ENCODE peak calls at places on chromosomes 5 and 9, in ten cellular contexts. Q is vagina, S is mesendoderm, B is HCT116, X is psoas muscle, V is tibial nerve, I is transverse colon, K is upper lobe of right lung, P is neural progenitor cell, C is cardiac muscle cell. M is an unnamed sample. For H3K4me1, the result is how much of the 10 kb centered on the place peaks cover.

GRCh38 chr9:79020266-79020665 is 551.5 kb upstream of the TLE4 start:
- DNase-seq in S (no peak), P (no peak), C (no peak), I (no peak), Q (no peak), B (no peak), V (no peak), X (no peak), K (no peak), M (no peak)

GRCh38 chr9:124897570-124898460 is 35.9 kb downstream of the ARPC5L start:
- DNase-seq in X (no peak), P (no peak), Q (no peak), I (no peak), B (no peak), V (no peak), C (no peak), S (no peak), K (no peak), M (peak)

GRCh38 chr9:76200315-76200714 is 193.9 kb downstream of the RFK start:
- DNase-seq in I (no peak), X (no peak), B (no peak), V (no peak), K (no peak), C (peak), Q (no peak), S (no peak), P (no peak), M (no peak)

GRCh38 chr5:129771058-129771838 is 23.4 kb downstream of the MINAR2 start:
- DNase-seq in K (no peak), P (peak), X (no peak), S (peak), B (peak), C (peak), V (no peak), I (peak), Q (no peak), M (peak)

GRCh38 chr5:179170606-179171005 is 110.4 kb downstream of the ZNF354C start:
- DNase-seq in Q (no peak), B (no peak), S (no peak), X (peak), V (no peak), K (no peak), P (no peak), I (no peak), C (no peak), M (no peak)

GRCh38 chr9:125021069-125021468 is 80.2 kb upstream of the GOLGA1 start:
- DNase-seq in Q (no peak), S (no peak), V (no peak), I (no peak), P (no peak), B (no peak), C (no peak), X (no peak), K (no peak), M (no peak)

GRCh38 chr9:124256517-124257069 is 1.2 kb upstream of the NEK6 start:
- DNase-seq in I (peak), S (no peak), V (no peak), P (peak), K (no peak), B (no peak), C (peak), Q (no peak), X (peak), M (no peak)

GRCh38 chr5:135154197-135154596 is 120.2 kb upstream of the PITX1 start:
- DNase-seq in X (no peak), P (no peak), K (no peak), B (no peak), Q (peak), S (no peak), I (no peak), V (no peak), C (peak), M (no peak)

GRCh38 chr9:110579763-110580255 is 268 bp upstream of the SVEP1 start:
- DNase-seq in I (no peak), S (peak), K (no peak), B (no peak), X (no peak), P (peak), C (peak), V (no peak), Q (no peak), M (no peak)

GRCh38 chr5:141758316-141758965 is 76.4 kb upstream of the ARAP3 start:
- DNase-seq in P (peak), K (no peak), I (no peak), C (no peak), X (no peak), V (no peak), S (peak), Q (no peak), B (no peak), M (no peak)

GRCh38 chr5:59380350-59380951 is 513.1 kb downstream of the PDE4D start:
- DNase-seq in Q (no peak), K (no peak), C (peak), B (peak), I (no peak), X (no peak), V (no peak), S (peak), P (peak), M (peak)

GRCh38 chr5:180133551-180133950 is 62.0 kb upstream of the RNF130 start:
- DNase-seq in B (no peak), K (no peak), C (no peak), S (no peak), X (no peak), I (no peak), Q (no peak), V (no peak), P (no peak), M (no peak)

GRCh38 chr5:123223906-123224305 is 134.9 kb downstream of the PRDM6 start:
- DNase-seq in K (no peak), Q (no peak), S (no peak), V (no peak), P (no peak), I (no peak), X (no peak), B (no peak), C (peak), M (no peak)

GRCh38 chr5:154273028-154273617 is 82.6 kb downstream of the GALNT10 start:
- DNase-seq in B (no peak), V (no peak), P (no peak), K (no peak), I (peak), S (no peak), Q (no peak), X (no peak), C (peak), M (peak)

GRCh38 chr5:154271936-154272514 is 81.5 kb downstream of the GALNT10 start:
- DNase-seq in P (no peak), C (no peak), I (no peak), Q (no peak), V (no peak), K (no peak), X (no peak), B (no peak), S (no peak), M (no peak)

GRCh38 chr5:154274828-154275185 is 84.3 kb downstream of the GALNT10 start:
- DNase-seq in K (no peak), Q (no peak), I (no peak), S (no peak), C (no peak), V (no peak), B (no peak), X (no peak), P (no peak), M (no peak)

GRCh38 chr5:154276236-154276792 is 85.8 kb downstream of the GALNT10 start:
- DNase-seq in C (no peak), I (no peak), V (no peak), S (no peak), X (no peak), Q (no peak), B (no peak), K (no peak), P (no peak), M (no peak)

GRCh38 chr5:154273963-154274827 is 83.7 kb downstream of the GALNT10 start:
- DNase-seq in Q (no peak), X (no peak), P (no peak), S (no peak), B (no peak), I (no peak), K (no peak), V (no peak), C (no peak), M (no peak)
- H3K27ac ChIP-seq in Q (no peak), X (no peak), P (no peak), S (no peak), B (no peak), I (no peak), K (no peak), V (no peak), C (no peak), M (no peak)

GRCh38 chr5:103981592-103981991 is 419.0 kb upstream of the NUDT12 start:
- DNase-seq in X (no peak), V (no peak), I (no peak), B (no peak), C (no peak), S (no peak), P (no peak), Q (no peak), K (no peak), M (no peak)
- H3K4me1 ChIP-seq in X (under half), V (under half), I (under half), B (under half), C (under half), S (under half), P (under half), Q (under half), K (under half), M (under half)

GRCh38 chr5:23496576-23496975 is 10.8 kb upstream of the PRDM9 start:
- DNase-seq in Q (no peak), I (no peak), X (no peak), P (no peak), S (no peak), V (no peak), B (no peak), K (no peak), C (no peak), M (no peak)
- H3K27ac ChIP-seq in Q (no peak), I (no peak), X (no peak), P (no peak), S (no peak), V (no peak), B (no peak), K (no peak), C (no peak), M (no peak)

GRCh38 chr5:139459451-139459934 is 3.0 kb downstream of the ECSCR start:
- DNase-seq in Q (no peak), S (no peak), I (no peak), C (no peak), V (no peak), B (no peak), P (no peak), K (no peak), X (no peak), M (no peak)
- H3K4me1 ChIP-seq in Q (under half), S (under half), I (under half), C (under half), V (under half), B (under half), P (under half), K (under half), X (under half), M (under half)

DNA sequence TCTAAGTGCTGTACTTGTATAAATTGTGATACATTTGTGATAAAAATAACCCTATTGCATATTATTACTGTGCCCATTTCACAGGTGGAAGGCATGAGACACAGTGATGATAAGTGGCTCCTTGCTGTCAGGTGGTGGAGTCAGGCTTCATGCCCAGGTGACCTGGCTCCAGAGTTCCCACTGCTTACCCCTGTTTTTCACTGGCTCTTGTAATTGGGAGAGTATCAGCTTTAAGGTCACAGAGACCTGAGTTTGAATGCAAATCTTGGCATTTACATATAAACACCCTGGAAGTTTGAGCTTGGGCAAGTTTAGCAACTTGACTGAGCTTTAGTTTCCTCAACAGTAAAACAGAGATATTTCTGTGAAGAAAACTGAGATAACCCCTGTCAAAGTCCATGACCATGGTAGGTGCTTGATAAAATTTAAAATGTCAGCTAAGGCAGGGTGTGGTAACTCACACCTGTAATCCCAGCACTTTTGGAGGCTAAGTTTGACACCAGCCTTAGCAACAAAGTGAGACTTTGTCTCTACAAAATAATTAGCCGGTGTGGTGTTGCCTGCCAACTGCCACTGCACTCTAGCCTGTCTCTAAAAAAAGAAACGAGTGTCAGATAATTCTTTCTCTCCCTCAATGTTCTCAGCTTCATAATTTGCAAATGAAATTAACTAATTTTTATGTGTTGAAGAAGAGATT is 29.2 kb downstream of the MAT2B start:
- DNase-seq in V (no peak), C (no peak), K (no peak), B (no peak), X (no peak), S (peak), Q (no peak), I (no peak), P (no peak), M (peak)
- H3K27ac ChIP-seq in V (no peak), C (no peak), K (no peak), B (no peak), X (no peak), S (no peak), Q (no peak), I (no peak), P (no peak), M (no peak)

DNA sequence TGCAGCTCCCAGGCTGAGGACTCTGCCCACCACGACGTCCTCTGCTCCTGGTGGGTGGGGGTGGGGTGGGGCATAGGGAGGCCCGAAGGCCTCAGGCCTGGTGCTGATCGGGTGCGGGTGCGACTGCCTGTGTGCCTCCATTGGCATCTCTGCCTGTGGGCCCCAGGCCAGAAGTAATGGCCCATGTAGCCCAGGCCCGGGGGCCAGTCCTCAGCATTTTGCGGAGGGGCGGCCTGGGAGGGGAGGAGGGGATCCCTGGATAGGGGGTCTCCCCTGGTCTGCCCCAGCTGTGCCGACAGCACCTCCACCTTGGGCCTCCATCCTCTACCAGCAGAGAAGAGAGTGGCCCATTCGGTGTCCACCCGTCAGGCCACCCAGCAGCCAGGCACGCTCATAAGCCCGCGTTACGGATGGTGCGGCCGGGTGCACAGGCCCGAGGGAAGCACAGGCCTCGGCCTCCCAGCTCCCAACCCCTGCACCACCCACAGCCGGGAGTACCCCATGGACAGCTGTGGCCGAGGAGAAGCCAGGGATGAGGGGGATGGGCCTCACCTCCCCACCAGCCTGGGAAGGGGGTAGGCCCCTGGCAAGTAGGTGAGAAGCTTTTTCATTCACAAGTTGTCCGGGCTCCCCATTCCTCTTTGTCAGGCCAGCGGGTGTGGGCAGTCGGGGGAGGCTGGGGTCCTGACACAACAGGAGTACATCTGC is 1.8 kb upstream of the NOTCH1 start:
- DNase-seq in X (no peak), C (no peak), Q (no peak), I (no peak), S (no peak), B (no peak), P (no peak), K (no peak), V (no peak), M (no peak)
- H3K4me1 ChIP-seq in X (under half), C (under half), Q (half or more), I (half or more), S (under half), B (under half), P (half or more), K (under half), V (half or more), M (under half)

DNA sequence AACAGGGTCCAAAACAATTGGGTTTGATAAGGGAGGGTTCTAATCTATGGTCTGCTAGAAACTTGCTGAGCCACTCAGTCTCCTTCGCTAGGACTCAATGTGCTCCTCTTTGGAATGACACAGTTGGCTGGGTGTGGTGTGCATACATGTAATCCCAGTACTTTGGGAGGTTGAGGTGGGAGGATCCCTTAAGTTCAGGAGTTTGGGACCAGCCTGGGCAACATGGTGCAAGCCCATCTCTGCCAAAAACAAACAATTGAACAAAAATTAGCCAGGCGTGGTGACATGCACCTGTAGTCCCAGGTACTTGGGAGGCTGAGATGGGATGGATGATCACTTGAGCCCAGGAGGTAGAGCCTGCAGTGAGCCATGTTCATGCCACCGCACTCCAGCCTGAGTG is 2.7 kb upstream of the KIF4B start:
- DNase-seq in S (no peak), B (no peak), I (no peak), C (no peak), V (no peak), Q (no peak), X (no peak), P (no peak), K (no peak), M (no peak)
- H3K27ac ChIP-seq in S (no peak), B (no peak), I (no peak), C (no peak), V (no peak), Q (no peak), X (no peak), P (no peak), K (no peak), M (no peak)

GRCh38 chr5:132099905-132100304 is 26.3 kb downstream of the CSF2 start:
- DNase-seq in B (no peak), S (no peak), P (no peak), I (no peak), V (no peak), C (no peak), K (no peak), X (no peak), Q (no peak), M (no peak)
- H3K4me1 ChIP-seq in B (under half), S (under half), P (under half), I (under half), V (under half), C (under half), K (under half), X (under half), Q (under half), M (under half)

DNA sequence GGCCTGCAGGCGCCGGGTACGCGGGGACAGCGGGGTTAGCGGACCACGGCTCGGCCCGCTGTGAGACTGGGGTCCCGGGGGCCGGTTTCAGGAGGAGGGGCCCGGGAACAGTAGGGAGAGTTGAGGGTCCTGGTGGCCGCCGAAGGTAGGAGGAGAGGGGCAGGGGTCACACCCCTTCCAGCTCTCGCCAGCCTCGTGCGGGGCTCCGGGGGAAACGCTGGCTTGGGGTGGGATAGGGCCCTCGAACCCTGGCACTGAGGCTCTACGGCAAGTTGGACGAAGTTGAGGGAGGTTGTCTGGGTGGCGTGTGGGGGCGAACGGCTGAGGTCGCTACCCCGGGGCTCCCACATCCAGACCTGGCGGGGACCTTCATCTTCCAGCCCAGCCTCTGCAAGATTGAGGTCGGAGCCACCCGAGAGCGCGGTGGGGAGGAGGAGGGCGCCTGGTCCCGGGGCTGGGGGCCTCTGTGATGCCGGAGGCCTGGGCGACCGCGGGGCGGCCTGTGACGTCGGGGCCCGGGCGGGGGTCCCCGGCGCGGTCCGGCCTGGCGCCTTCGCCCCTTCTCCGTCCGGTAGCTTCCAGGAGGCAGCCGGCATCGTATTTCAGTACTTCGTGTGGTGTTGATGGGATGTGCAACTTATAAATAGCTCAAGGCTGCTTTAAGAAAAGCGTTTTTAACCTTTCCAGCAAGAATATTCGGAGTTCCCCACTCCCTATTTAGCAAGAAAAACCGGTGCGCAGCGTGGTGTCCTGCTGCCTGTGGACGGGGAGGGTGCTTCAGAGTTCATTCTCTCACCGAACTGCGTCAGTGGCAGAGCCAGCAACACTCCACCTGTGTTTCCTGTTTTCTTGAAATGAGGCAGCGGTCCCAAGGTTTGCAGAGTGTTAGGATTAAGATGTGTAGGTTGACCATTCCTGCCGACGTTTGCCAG is 910 bp downstream of the HABP4 start:
- DNase-seq in C (no peak), B (no peak), K (peak), Q (peak), P (peak), X (peak), S (peak), I (peak), V (no peak), M (peak)
- H3K27ac ChIP-seq in C (peak), B (peak), K (peak), Q (peak), P (peak), X (peak), S (peak), I (peak), V (peak), M (peak)

M was measured in small intestine.